ENCODE peak calls at places on chromosome 6, in five cellular contexts. One of them, this sample, is unnamed.

GRCh38 chr6:10862361-10862760 is 19.5 kb downstream of the GCM2 start:
- DNase-seq in AG09309: no peak
- DNase-seq in tibial artery: no peak
- DNase-seq in GM12865: no peak
- DNase-seq in GM23338: no peak
- DNase-seq in this sample: no peak

GRCh38 chr6:168274046-168274952 is 45.3 kb downstream of the DACT2 start:
- DNase-seq in AG09309: no peak
- DNase-seq in tibial artery: peak
- DNase-seq in GM12865: no peak
- DNase-seq in GM23338: no peak
- DNase-seq in this sample: no peak

GRCh38 chr6:30044630-30045029 is 16.4 kb upstream of the POLR1H start:
- DNase-seq in AG09309: peak
- DNase-seq in tibial artery: no peak
- DNase-seq in GM12865: no peak
- DNase-seq in GM23338: no peak
- DNase-seq in this sample: no peak

GRCh38 chr6:43766964-43767461 is 3.0 kb upstream of the VEGFA start:
- DNase-seq in AG09309: no peak
- DNase-seq in tibial artery: peak
- DNase-seq in GM12865: no peak
- DNase-seq in GM23338: peak
- DNase-seq in this sample: no peak

GRCh38 chr6:166005401-166005845 is 162.2 kb downstream of the TBXT start:
- DNase-seq in AG09309: no peak
- DNase-seq in tibial artery: peak
- DNase-seq in GM12865: no peak
- DNase-seq in GM23338: peak
- DNase-seq in this sample: no peak

GRCh38 chr6:9659848-9660247 is 755.0 kb downstream of the TFAP2A start:
- DNase-seq in AG09309: no peak
- DNase-seq in tibial artery: no peak
- DNase-seq in GM12865: peak
- DNase-seq in GM23338: no peak
- DNase-seq in this sample: no peak

GRCh38 chr6:42211726-42212125 is 5.9 kb downstream of the MRPS10 start:
- DNase-seq in AG09309: no peak
- DNase-seq in tibial artery: no peak
- DNase-seq in GM12865: peak
- DNase-seq in GM23338: no peak
- DNase-seq in this sample: no peak

GRCh38 chr6:43123691-43124314 is 47.3 kb upstream of the SRF start:
- DNase-seq in AG09309: no peak
- DNase-seq in tibial artery: no peak
- DNase-seq in GM12865: no peak
- DNase-seq in GM23338: peak
- DNase-seq in this sample: no peak

GRCh38 chr6:27872634-27873028 is 39.6 kb downstream of the OR2B2 start:
- DNase-seq in AG09309: no peak
- DNase-seq in tibial artery: no peak
- DNase-seq in GM12865: no peak
- DNase-seq in GM23338: no peak
- DNase-seq in this sample: no peak

GRCh38 chr6:7136859-7137334 is 29.1 kb downstream of the RREB1 start:
- DNase-seq in AG09309: no peak
- DNase-seq in tibial artery: no peak
- DNase-seq in GM12865: peak
- DNase-seq in GM23338: no peak
- DNase-seq in this sample: no peak

GRCh38 chr6:53306819-53307347 is 41.9 kb downstream of the ELOVL5 start:
- DNase-seq in AG09309: no peak
- DNase-seq in tibial artery: no peak
- DNase-seq in GM12865: peak
- DNase-seq in GM23338: no peak
- DNase-seq in this sample: no peak

GRCh38 chr6:29851190-29851589 is 23.6 kb downstream of the HLA-G start:
- DNase-seq in AG09309: no peak
- DNase-seq in tibial artery: no peak
- DNase-seq in GM12865: no peak
- DNase-seq in GM23338: no peak
- DNase-seq in this sample: no peak

GRCh38 chr6:55882731-55883595 is 7.6 kb upstream of the BMP5 start:
- DNase-seq in AG09309: peak
- DNase-seq in tibial artery: no peak
- DNase-seq in GM12865: no peak
- DNase-seq in GM23338: no peak
- DNase-seq in this sample: peak

GRCh38 chr6:161319231-161319630 is 45.4 kb upstream of the AGPAT4 start:
- DNase-seq in AG09309: no peak
- DNase-seq in tibial artery: no peak
- DNase-seq in GM12865: no peak
- DNase-seq in GM23338: no peak
- DNase-seq in this sample: no peak

This sample was measured in astrocyte of the cerebellum.